ENCODE peak calls at places on chromosome 22, in five cellular contexts. C is CD8-positive, alpha-beta T cell; W is PC-3; Z is GM23338; I is upper lobe of right lung. F is an unnamed sample.

GRCh38 chr22:23119492-23120414 is 22.0 kb downstream of the RSPH14 start:
- DNase-seq in C (peak; percentile 50), I (no peak), W (no peak), Z (no peak), F (no peak)

GRCh38 chr22:31230871-31231621 is 18.9 kb downstream of the LIMK2 start:
- DNase-seq in I (no peak), Z (peak; percentile 23), C (peak; percentile 46), W (peak; percentile 42), F (no peak)

GRCh38 chr22:38862375-38863329 is 9.4 kb downstream of the CBX6 start:
- DNase-seq in W (no peak), I (peak; percentile 67), C (no peak), Z (peak; percentile 59), F (no peak)

GRCh38 chr22:18056161-18056666 is 21.6 kb upstream of the PEX26 start:
- DNase-seq in I (peak; percentile 61), W (peak; percentile 51), Z (no peak), C (no peak), F (no peak)

GRCh38 chr22:38135133-38135706 is 24.7 kb upstream of the BAIAP2L2 start:
- DNase-seq in I (peak; percentile 46), Z (no peak), C (no peak), W (peak; percentile 88), F (no peak)

GRCh38 chr22:50564289-50564688 is 1.6 kb upstream of the SYCE3 start:
- DNase-seq in W (peak; percentile 10), Z (no peak), C (no peak), I (no peak), F (no peak)

GRCh38 chr22:21734540-21735197 is 925 bp downstream of the YPEL1 start:
- DNase-seq in C (no peak), W (no peak), Z (no peak), I (no peak), F (no peak)

GRCh38 chr22:39251762-39252460 is 7.1 kb upstream of the PDGFB start:
- DNase-seq in W (peak; percentile 88), C (no peak), I (no peak), Z (no peak), F (no peak)

GRCh38 chr22:50599816-50600454 is 658 bp upstream of the MAPK8IP2 start:
- DNase-seq in Z (peak; percentile 76), W (peak; percentile 14), I (no peak), C (peak; percentile 73), F (no peak)

GRCh38 chr22:38706101-38706884 is 549 bp downstream of the GTPBP1 start:
- DNase-seq in C (peak; percentile 30), I (peak; percentile 80), Z (peak; percentile 38), W (no peak), F (no peak)

GRCh38 chr22:49994361-49995058 is 18.1 kb downstream of the IL17REL start:
- DNase-seq in W (no peak), Z (no peak), I (peak; percentile 58), C (no peak), F (no peak)

GRCh38 chr22:37549704-37550059 is 10.6 kb upstream of the CDC42EP1 start:
- DNase-seq in W (no peak), C (no peak), I (peak; percentile 81), Z (no peak), F (no peak)

GRCh38 chr22:30337461-30337778 is 10.7 kb upstream of the TBC1D10A start:
- DNase-seq in Z (no peak), W (no peak), C (no peak), I (no peak), F (no peak)

GRCh38 chr22:32331236-32331917 is 26.3 kb upstream of the RFPL3 start:
- DNase-seq in I (peak; percentile 52), W (no peak), C (no peak), Z (no peak), F (no peak)

GRCh38 chr22:40238425-40239344 is 61.0 kb downstream of the TNRC6B start:
- DNase-seq in C (no peak), I (no peak), W (peak; percentile 85), Z (peak; percentile 53), F (no peak)

GRCh38 chr22:41076857-41077256 is 15.5 kb upstream of the EP300 start:
- DNase-seq in W (no peak), C (no peak), Z (no peak), I (no peak), F (no peak)

GRCh38 chr22:28021116-28021997 is 102.3 kb upstream of the PITPNB start:
- DNase-seq in Z (no peak), C (no peak), W (no peak), I (peak; percentile 33), F (no peak)

GRCh38 chr22:25112538-25113253 is 87.0 kb upstream of the CRYBB3 start:
- DNase-seq in C (no peak), Z (no peak), W (no peak), I (no peak), F (no peak)

GRCh38 chr22:25109878-25110595 is 89.6 kb upstream of the CRYBB3 start:
- DNase-seq in Z (no peak), I (no peak), W (no peak), C (no peak), F (no peak)

GRCh38 chr22:25110846-25111578 is 88.6 kb upstream of the CRYBB3 start:
- DNase-seq in Z (peak; percentile 90), W (peak; percentile 71), C (peak; percentile 55), I (peak; percentile 84), F (no peak)

GRCh38 chr22:25111579-25112517 is 87.8 kb upstream of the CRYBB3 start:
- DNase-seq in W (no peak), C (no peak), Z (peak; percentile 46), I (peak; percentile 87), F (no peak)

DNA sequence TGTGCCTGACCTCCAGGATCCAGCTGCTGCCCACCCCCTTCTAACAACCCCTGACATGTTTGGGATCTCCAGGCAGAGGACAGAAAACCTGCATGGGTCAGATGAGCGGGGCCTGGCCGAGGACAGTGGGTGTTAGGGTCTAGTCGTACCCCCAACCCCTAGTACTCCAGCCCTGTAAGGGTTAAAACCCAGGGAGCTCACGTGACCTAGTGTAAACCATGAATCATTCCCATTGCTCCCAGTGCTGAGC is 89.1 kb upstream of the CRYBB3 start:
- DNase-seq in W (no peak), I (no peak), C (no peak), Z (no peak), F (no peak)
- H3K4me3 ChIP-seq in W (peak overlapping the region; percentile 72), I (peak overlapping the region; percentile 59), C (peak overlapping the region; percentile 66), Z (peak overlapping the region; percentile 86), F (no peak overlapping the region)

GRCh38 chr22:25704701-25705100 is 37.3 kb upstream of the MYO18B start:
- DNase-seq in Z (no peak), C (no peak), W (no peak), I (no peak), F (no peak)

GRCh38 chr22:25702571-25703167 is 39.3 kb upstream of the MYO18B start:
- DNase-seq in W (no peak), Z (no peak), C (no peak), I (no peak), F (peak; percentile 26)

GRCh38 chr22:25700996-25701815 is 40.8 kb upstream of the MYO18B start:
- DNase-seq in C (no peak), W (no peak), Z (no peak), I (no peak), F (no peak)

GRCh38 chr22:25698986-25699385 is 43.0 kb upstream of the MYO18B start:
- DNase-seq in C (no peak), Z (no peak), I (no peak), W (no peak), F (no peak)

GRCh38 chr22:25702046-25702445 is 39.9 kb upstream of the MYO18B start:
- DNase-seq in C (no peak), I (no peak), Z (no peak), W (peak; percentile 11), F (no peak)
- TF ChIP-seq CTCF in C (no peak), I (peak; percentile 48), Z (no peak), W (peak; percentile 46), F (peak; percentile 20)

GRCh38 chr22:35914357-35914664 is 114.3 kb downstream of the RBFOX2 start:
- DNase-seq in W (no peak), C (no peak), I (no peak), Z (no peak), F (no peak)

GRCh38 chr22:35912668-35913067 is 116.0 kb downstream of the RBFOX2 start:
- DNase-seq in W (no peak), C (no peak), Z (no peak), I (no peak), F (no peak)

GRCh38 chr22:35915477-35916013 is 113.1 kb downstream of the RBFOX2 start:
- DNase-seq in Z (no peak), I (no peak), W (peak; percentile 53), C (no peak), F (no peak)

GRCh38 chr22:35914665-35915476 is 113.8 kb downstream of the RBFOX2 start:
- DNase-seq in I (no peak), Z (peak; percentile 97), W (peak; percentile 89), C (no peak), F (no peak)

GRCh38 chr22:35913925-35914324 is 114.7 kb downstream of the RBFOX2 start:
- DNase-seq in W (no peak), Z (no peak), I (no peak), C (no peak), F (no peak)
- H3K4me3 ChIP-seq in W (peak overlapping the region; percentile 67), Z (no peak overlapping the region), I (peak overlapping the region; percentile 56), C (no peak overlapping the region), F (no peak overlapping the region)

DNA sequence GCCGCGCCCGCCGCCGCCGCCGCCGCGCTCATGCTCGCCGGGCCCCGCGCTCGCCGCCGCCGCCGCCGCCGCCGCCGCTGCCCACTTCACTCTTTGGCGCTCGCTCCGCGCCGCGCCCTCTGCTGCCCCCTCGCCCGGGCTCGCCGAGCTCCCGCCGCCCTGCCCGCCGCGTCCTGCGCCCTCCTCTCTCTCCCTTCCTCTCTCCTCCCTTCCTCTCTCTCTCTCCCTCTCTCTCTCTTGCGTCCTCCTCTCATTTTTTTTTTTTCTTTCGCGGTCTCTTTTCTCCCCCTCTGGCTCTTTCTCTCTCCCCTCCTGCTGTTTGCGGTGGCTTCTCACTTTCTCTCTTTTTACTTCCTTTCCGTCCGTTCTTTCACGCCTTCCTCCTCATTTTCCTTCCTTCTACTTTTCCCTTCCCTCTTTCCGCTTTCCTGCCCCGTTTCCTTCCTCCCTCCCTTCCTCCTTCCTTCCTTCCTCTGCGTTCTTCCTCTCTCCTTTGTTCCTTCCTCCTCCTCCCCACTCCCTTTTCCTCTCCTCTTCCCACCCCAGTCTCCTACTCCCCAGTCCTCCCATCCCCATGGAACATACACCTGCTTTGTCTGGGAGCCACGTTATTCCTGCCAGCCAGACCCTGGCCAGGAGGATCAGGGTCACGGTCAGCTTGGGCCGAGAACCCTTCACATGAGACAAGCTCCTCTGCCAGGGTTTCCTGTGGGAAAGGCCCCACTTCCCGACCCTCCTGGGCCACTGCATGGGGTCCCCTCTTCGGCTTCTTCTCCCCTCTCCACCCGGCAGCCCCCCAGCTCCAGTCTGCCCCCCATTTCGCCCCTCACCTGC is 19.3 kb upstream of the SHISAL1 start:
- DNase-seq in I (no peak), Z (peak; percentile 68), C (peak; percentile 13), W (peak; percentile 11), F (no peak)
- TF ChIP-seq CTCF in I (no peak), Z (peak; percentile 13), C (no peak), W (no peak), F (no peak)